ENCODE peak calls at places on chromosomes 2 and 18, in seven cellular contexts. X, I, S, Y, B, O and K are unnamed samples.
A peak's percentile ranks its signal among the peaks of the same experiment; 100 is the strongest.

GRCh38 chr2:202171246-202171833 is 67.1 kb downstream of the SUMO1 start:
- DNase-seq in X (peak; percentile 8), I (no peak), S (no peak), Y (no peak), B (no peak), O (no peak), K (peak; percentile 81)

GRCh38 chr18:46073474-46074331 is 1.6 kb upstream of the PSTPIP2 start:
- DNase-seq in X (peak; percentile 70), I (no peak), S (no peak), Y (no peak), B (no peak), O (peak; percentile 86), K (no peak)

GRCh38 chr2:239200646-239201530 is 199.9 kb downstream of the HDAC4 start:
- DNase-seq in X (no peak), I (no peak), S (no peak), Y (peak; percentile 63), B (no peak), O (no peak), K (peak; percentile 42)

GRCh38 chr2:44768438-44769236 is 172.9 kb upstream of the SIX3 start:
- DNase-seq in X (no peak), I (no peak), S (no peak), Y (no peak), B (no peak), O (no peak), K (peak; percentile 79)

GRCh38 chr18:78671551-78671950 is 308.1 kb upstream of the SALL3 start:
- DNase-seq in X (no peak), I (no peak), S (no peak), Y (no peak), B (no peak), O (no peak), K (no peak)

GRCh38 chr2:96273763-96274162 is 7.7 kb downstream of the CIAO1 start:
- DNase-seq in X (no peak), I (no peak), S (no peak), Y (no peak), B (no peak), O (no peak), K (no peak)

GRCh38 chr2:113278812-113279139 is at the start of gene PAX8:
- DNase-seq in X (no peak), I (no peak), S (no peak), Y (no peak), B (no peak), O (no peak), K (no peak)

GRCh38 chr2:226798422-226799210 is 1.0 kb downstream of the IRS1 start:
- DNase-seq in X (no peak), I (no peak), S (no peak), Y (no peak), B (no peak), O (no peak), K (peak; percentile 31)

GRCh38 chr2:107529146-107529545 is 297.5 kb upstream of the RGPD4 start:
- DNase-seq in X (no peak), I (no peak), S (no peak), Y (no peak), B (no peak), O (no peak), K (no peak)

GRCh38 chr2:55620123-55620779 is 2.8 kb upstream of the PPP4R3B start:
- DNase-seq in X (peak; percentile 63), I (no peak), S (no peak), Y (no peak), B (no peak), O (no peak), K (no peak)

GRCh38 chr2:181774601-181775179 is 94.4 kb upstream of the NEUROD1 start:
- DNase-seq in X (no peak), I (no peak), S (no peak), Y (no peak), B (no peak), O (no peak), K (no peak)

GRCh38 chr2:105395691-105396090 is 3.2 kb downstream of the FHL2 start:
- DNase-seq in X (no peak), I (no peak), S (no peak), Y (no peak), B (no peak), O (no peak), K (no peak)

GRCh38 chr2:120809151-120809550 is 73.5 kb downstream of the GLI2 start:
- DNase-seq in X (no peak), I (no peak), S (no peak), Y (no peak), B (no peak), O (no peak), K (no peak)

GRCh38 chr18:22705328-22705727 is 227.8 kb upstream of the RBBP8 start:
- DNase-seq in X (no peak), I (peak; percentile 25), S (no peak), Y (no peak), B (no peak), O (no peak), K (no peak)

DNA sequence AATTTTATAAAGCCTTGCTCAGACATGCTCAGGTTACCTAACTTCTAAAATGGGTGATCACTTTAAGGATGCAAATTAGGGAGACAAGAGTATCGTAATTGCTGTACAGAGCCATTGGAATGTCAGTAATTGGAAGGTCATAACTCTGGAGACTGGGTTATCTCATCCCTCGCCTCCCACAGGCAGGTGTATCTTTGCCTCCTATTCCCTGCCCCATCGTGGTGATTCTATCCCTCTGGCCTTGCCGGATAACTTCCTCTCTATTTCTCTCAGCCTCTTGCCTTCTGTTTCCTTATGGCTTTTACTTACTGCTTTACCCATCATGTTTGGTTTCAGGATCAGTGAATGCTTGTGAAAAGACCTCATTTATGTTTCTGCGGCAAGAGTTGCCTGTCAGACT is 2.5 kb downstream of the PDK1 start:
- DNase-seq in X (no peak), I (no peak), S (no peak), Y (no peak), B (no peak), O (no peak), K (no peak)
- H3K4me1 ChIP-seq in X (peaks cover 40% of the 10 kb centered on the region), I (peaks cover 15% of the 10 kb centered on the region), S (peaks cover 8% of the 10 kb centered on the region), Y (peaks cover 20% of the 10 kb centered on the region), B (peaks cover 6% of the 10 kb centered on the region), O (peaks cover 23% of the 10 kb centered on the region), K (peaks cover 18% of the 10 kb centered on the region)

GRCh38 chr2:163264376-163264775 is 425.8 kb upstream of the KCNH7 start:
- DNase-seq in X (no peak), I (no peak), S (no peak), Y (no peak), B (no peak), O (no peak), K (no peak)

GRCh38 chr2:163269375-163270021 is 430.9 kb upstream of the KCNH7 start:
- DNase-seq in X (no peak), I (no peak), S (no peak), Y (no peak), B (no peak), O (no peak), K (no peak)

GRCh38 chr2:163265562-163265961 is 427.0 kb upstream of the KCNH7 start:
- DNase-seq in X (no peak), I (no peak), S (no peak), Y (no peak), B (no peak), O (no peak), K (no peak)

GRCh38 chr2:163266772-163267171 is 428.2 kb upstream of the KCNH7 start:
- DNase-seq in X (no peak), I (no peak), S (no peak), Y (no peak), B (no peak), O (no peak), K (no peak)
- TF ChIP-seq CTCF in X (no peak), I (no peak), S (no peak), Y (no peak), B (no peak), O (no peak), K (no peak)

GRCh38 chr2:219416938-219417337 is 1.2 kb upstream of the DES start:
- DNase-seq in X (no peak), I (no peak), S (no peak), Y (no peak), B (no peak), O (no peak), K (no peak)

GRCh38 chr2:219419331-219420197 is 1.4 kb downstream of the DES start:
- DNase-seq in X (peak; percentile 85), I (no peak), S (no peak), Y (peak; percentile 91), B (no peak), O (no peak), K (no peak)

GRCh38 chr2:219417374-219417773 is 803 bp upstream of the DES start:
- DNase-seq in X (no peak), I (no peak), S (no peak), Y (peak; percentile 87), B (no peak), O (no peak), K (no peak)

GRCh38 chr2:219418570-219419189 is 503 bp downstream of the DES start:
- DNase-seq in X (no peak), I (no peak), S (no peak), Y (no peak), B (no peak), O (no peak), K (no peak)

GRCh38 chr2:219418155-219418569 is at the start of gene DES:
- DNase-seq in X (no peak), I (no peak), S (no peak), Y (peak; percentile 96), B (no peak), O (no peak), K (peak; percentile 85)
- TF ChIP-seq EP300 in X (no peak), I (no peak), S (no peak), Y (peak; percentile 90), B (no peak), O (no peak), K (no peak)

GRCh38 chr2:43302311-43303051 is 76.1 kb upstream of the ZFP36L2 start:
- DNase-seq in X (no peak), I (no peak), S (no peak), Y (no peak), B (no peak), O (no peak), K (no peak)

GRCh38 chr2:43300222-43300621 is 73.8 kb upstream of the ZFP36L2 start:
- DNase-seq in X (no peak), I (no peak), S (no peak), Y (no peak), B (no peak), O (no peak), K (no peak)

GRCh38 chr2:43303120-43303519 is 76.7 kb upstream of the ZFP36L2 start:
- DNase-seq in X (no peak), I (no peak), S (no peak), Y (no peak), B (no peak), O (no peak), K (no peak)

GRCh38 chr2:43298496-43298895 is 72.1 kb upstream of the ZFP36L2 start:
- DNase-seq in X (no peak), I (no peak), S (no peak), Y (no peak), B (no peak), O (no peak), K (no peak)

DNA sequence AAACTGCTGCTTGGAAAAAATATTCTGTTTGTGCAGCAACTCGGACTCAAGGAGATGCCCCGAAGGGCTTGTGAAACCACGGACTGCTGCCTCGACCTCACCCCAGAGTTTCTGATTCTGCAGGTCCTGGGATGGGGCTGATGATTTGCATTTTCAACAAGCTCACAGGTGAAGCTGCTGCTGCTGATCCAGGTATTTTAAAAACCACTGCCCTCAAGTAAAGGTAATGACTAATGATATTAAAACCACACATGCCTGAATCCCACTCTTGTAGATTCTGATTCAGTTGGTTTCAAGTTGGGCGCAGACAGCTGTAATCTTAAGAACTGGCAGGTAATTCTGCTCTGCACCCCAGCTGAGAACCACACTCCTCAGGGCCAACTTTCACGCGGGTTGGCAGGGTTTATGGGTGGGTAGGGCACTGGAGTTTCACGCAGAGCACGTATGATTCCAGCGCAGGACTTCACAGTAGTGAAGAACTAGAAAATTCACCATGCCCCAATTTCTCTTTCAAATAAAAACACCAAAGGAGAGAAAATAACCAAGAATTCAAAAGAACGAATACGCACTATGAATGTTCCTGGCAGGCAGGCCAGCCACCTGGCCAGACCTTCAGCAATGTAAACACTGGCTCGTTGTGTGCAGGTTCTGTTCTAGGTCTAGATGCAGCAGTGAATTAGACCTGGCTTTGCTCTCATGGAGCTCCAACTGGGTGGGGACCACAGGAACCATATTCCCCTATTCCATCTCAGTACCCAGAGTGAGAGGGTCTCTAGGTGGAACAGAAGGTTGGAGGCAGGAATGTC is 74.6 kb upstream of the ZFP36L2 start:
- DNase-seq in X (no peak), I (no peak), S (no peak), Y (peak; percentile 82), B (no peak), O (no peak), K (no peak)
- H3K4me1 ChIP-seq in X (peaks cover 4% of the 10 kb centered on the region), I (peaks cover 25% of the 10 kb centered on the region), S (no peaks in the 10 kb centered on the region), Y (peaks cover 47% of the 10 kb centered on the region), B (peaks cover 4% of the 10 kb centered on the region), O (peaks cover 67% of the 10 kb centered on the region), K (peaks cover 31% of the 10 kb centered on the region)